ENCODE peak calls at places on chromosomes 6 and 20, in eight cellular contexts. E, V, O, U, Z, P, H and Y are unnamed samples.

GRCh38 chr6:73586416-73586974 is 65.7 kb upstream of the EEF1A1 start:
- DNase-seq in E (peak), V (no peak), O (no peak), U (no peak), Z (no peak), P (no peak), H (no peak), Y (no peak)

GRCh38 chr6:77502966-77503365 is 39.7 kb upstream of the HTR1B start:
- DNase-seq in E (no peak), V (no peak), O (no peak), U (no peak), Z (no peak), P (peak), H (no peak), Y (no peak)

GRCh38 chr6:109187399-109188114 is 92.2 kb downstream of the CEP57L1 start:
- DNase-seq in E (peak), V (peak), O (no peak), U (peak), Z (peak), P (peak), H (peak), Y (no peak)

GRCh38 chr20:17916365-17916996 is 52.1 kb downstream of the SNX5 start:
- DNase-seq in E (peak), V (no peak), O (no peak), U (no peak), Z (no peak), P (no peak), H (no peak), Y (no peak)

GRCh38 chr6:42028234-42029061 is 21.9 kb upstream of the TAF8 start:
- DNase-seq in E (no peak), V (no peak), O (peak), U (no peak), Z (no peak), P (peak), H (no peak), Y (no peak)

GRCh38 chr20:25188218-25188617 is 7.3 kb upstream of the ENTPD6 start:
- DNase-seq in E (no peak), V (peak), O (no peak), U (no peak), Z (no peak), P (no peak), H (no peak), Y (no peak)

GRCh38 chr6:118709859-118710350 is 58.5 kb upstream of the CEP85L start:
- DNase-seq in E (peak), V (peak), O (no peak), U (peak), Z (no peak), P (peak), H (no peak), Y (no peak)

GRCh38 chr20:46000571-46001145 is 8.1 kb upstream of the MMP9 start:
- DNase-seq in E (peak), V (peak), O (no peak), U (peak), Z (no peak), P (no peak), H (no peak), Y (no peak)

GRCh38 chr6:28807682-28808280 is 116.0 kb downstream of the TRIM27 start:
- DNase-seq in E (peak), V (no peak), O (no peak), U (no peak), Z (no peak), P (peak), H (no peak), Y (no peak)

GRCh38 chr6:5435449-5435848 is 174.1 kb downstream of the FARS2 start:
- DNase-seq in E (no peak), V (no peak), O (no peak), U (no peak), Z (no peak), P (no peak), H (no peak), Y (peak)

GRCh38 chr20:19903168-19903676 is 113.9 kb upstream of the NAA20 start:
- DNase-seq in E (peak), V (no peak), O (no peak), U (no peak), Z (peak), P (peak), H (no peak), Y (no peak)

GRCh38 chr6:731924-732323 is 39.0 kb upstream of the EXOC2 start:
- DNase-seq in E (no peak), V (no peak), O (no peak), U (no peak), Z (no peak), P (no peak), H (no peak), Y (no peak)

GRCh38 chr6:146026873-146027272 is 2.0 kb upstream of the GRM1 start:
- DNase-seq in E (no peak), V (no peak), O (no peak), U (no peak), Z (no peak), P (no peak), H (no peak), Y (no peak)

GRCh38 chr6:81789303-81789702 is 36.8 kb upstream of the TENT5A start:
- DNase-seq in E (no peak), V (no peak), O (no peak), U (no peak), Z (no peak), P (no peak), H (no peak), Y (no peak)

GRCh38 chr6:134735461-134735860 is 214.4 kb downstream of the ALDH8A1 start:
- DNase-seq in E (no peak), V (no peak), O (no peak), U (no peak), Z (no peak), P (peak), H (no peak), Y (no peak)

GRCh38 chr6:157762636-157763035 is 60.4 kb upstream of the SNX9 start:
- DNase-seq in E (peak), V (no peak), O (no peak), U (no peak), Z (no peak), P (no peak), H (no peak), Y (no peak)

GRCh38 chr20:5104479-5104878 is 15.3 kb downstream of the PCNA start:
- DNase-seq in E (no peak), V (no peak), O (no peak), U (no peak), Z (no peak), P (no peak), H (no peak), Y (no peak)

GRCh38 chr6:29666826-29667130 is 9.9 kb downstream of the MOG start:
- DNase-seq in E (no peak), V (no peak), O (no peak), U (no peak), Z (no peak), P (no peak), H (no peak), Y (no peak)

GRCh38 chr6:142867355-142867801 is 77.6 kb downstream of the HIVEP2 start:
- DNase-seq in E (peak), V (no peak), O (no peak), U (no peak), Z (no peak), P (no peak), H (no peak), Y (no peak)

GRCh38 chr6:83815631-83816030 is 37.5 kb upstream of the RIPPLY2 start:
- DNase-seq in E (peak), V (no peak), O (no peak), U (no peak), Z (no peak), P (peak), H (no peak), Y (no peak)

GRCh38 chr6:28768187-28768913 is 155.4 kb downstream of the TRIM27 start:
- DNase-seq in E (no peak), V (no peak), O (no peak), U (no peak), Z (no peak), P (no peak), H (no peak), Y (no peak)

GRCh38 chr6:42339991-42340401 is 111.7 kb downstream of the TRERF1 start:
- DNase-seq in E (no peak), V (no peak), O (no peak), U (no peak), Z (no peak), P (peak), H (no peak), Y (no peak)

GRCh38 chr6:154478021-154478651 is 32.3 kb downstream of the CNKSR3 start:
- DNase-seq in E (peak), V (no peak), O (peak), U (no peak), Z (peak), P (no peak), H (no peak), Y (no peak)

GRCh38 chr6:51505451-51505850 is 582.0 kb downstream of the PKHD1 start:
- DNase-seq in E (no peak), V (no peak), O (no peak), U (no peak), Z (no peak), P (peak), H (no peak), Y (no peak)

GRCh38 chr6:51513891-51514290 is 573.5 kb downstream of the PKHD1 start:
- DNase-seq in E (no peak), V (no peak), O (no peak), U (no peak), Z (no peak), P (peak), H (no peak), Y (no peak)

GRCh38 chr6:51514396-51515051 is 572.9 kb downstream of the PKHD1 start:
- DNase-seq in E (peak), V (no peak), O (no peak), U (no peak), Z (no peak), P (peak), H (no peak), Y (no peak)

GRCh38 chr6:51511081-51511480 is 576.3 kb downstream of the PKHD1 start:
- DNase-seq in E (no peak), V (no peak), O (no peak), U (no peak), Z (no peak), P (no peak), H (no peak), Y (no peak)

DNA sequence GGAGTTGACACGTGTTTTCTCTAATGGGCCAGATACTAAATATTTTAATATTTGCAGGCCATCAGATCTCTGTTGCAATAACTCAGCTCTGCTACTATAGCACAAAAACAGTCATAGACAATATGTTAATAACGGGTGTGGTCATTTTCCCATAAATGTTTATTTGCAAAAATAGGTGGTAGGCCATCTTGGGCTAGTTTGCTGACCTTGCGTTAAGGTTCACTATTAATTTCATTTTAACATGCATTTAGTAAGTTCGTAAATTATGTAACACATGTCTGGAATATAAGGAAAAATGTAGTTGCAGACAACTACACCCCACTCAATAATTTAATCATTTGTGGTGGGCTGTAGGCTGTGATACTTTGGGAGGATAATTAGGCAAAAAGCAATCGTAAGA is 577.8 kb downstream of the PKHD1 start:
- DNase-seq in E (no peak), V (no peak), O (no peak), U (no peak), Z (no peak), P (no peak), H (no peak), Y (no peak)
- H3K4me3 ChIP-seq in E (no peak), V (no peak), O (no peak), U (no peak), Z (no peak), P (no peak), H (no peak), Y (no peak)

DNA sequence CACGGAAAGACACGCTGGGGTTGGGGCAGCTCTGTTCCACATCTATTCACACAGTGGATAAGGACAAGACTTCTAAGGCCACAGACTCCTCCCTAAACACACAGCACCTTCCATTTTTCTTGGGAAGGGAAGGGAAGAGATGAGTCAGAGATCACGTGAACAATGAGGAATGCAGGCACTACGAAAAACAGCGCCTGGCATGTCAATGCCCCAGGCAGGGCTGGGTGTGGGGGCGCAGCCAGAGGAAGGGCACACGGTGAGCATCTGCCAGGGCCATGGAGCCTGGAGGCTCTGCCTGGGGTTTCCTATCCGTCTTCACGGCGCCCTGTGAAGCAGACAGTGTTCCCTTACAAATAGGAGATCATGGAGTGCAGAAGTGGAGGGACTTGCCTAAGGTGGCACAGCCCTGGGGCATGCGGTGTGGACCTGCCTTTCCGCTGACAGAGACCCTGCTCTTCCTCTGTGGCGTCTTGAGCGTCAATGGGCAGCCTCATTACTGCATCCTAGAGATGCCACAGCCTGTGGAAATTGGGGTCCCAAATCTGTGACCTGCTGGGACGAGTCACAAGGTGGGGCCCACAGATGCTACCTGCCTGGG is 15.4 kb downstream of the UNC93A start:
- DNase-seq in E (no peak), V (no peak), O (no peak), U (no peak), Z (no peak), P (no peak), H (no peak), Y (no peak)
- H3K4me3 ChIP-seq in E (no peak), V (no peak), O (no peak), U (no peak), Z (no peak), P (no peak), H (no peak), Y (no peak)

GRCh38 chr20:36334281-36335075 is 28.3 kb downstream of the DLGAP4 start:
- DNase-seq in E (no peak), V (no peak), O (no peak), U (no peak), Z (no peak), P (no peak), H (no peak), Y (no peak)
- H3K4me3 ChIP-seq in E (no peak), V (no peak), O (no peak), U (no peak), Z (no peak), P (no peak), H (no peak), Y (no peak)

DNA sequence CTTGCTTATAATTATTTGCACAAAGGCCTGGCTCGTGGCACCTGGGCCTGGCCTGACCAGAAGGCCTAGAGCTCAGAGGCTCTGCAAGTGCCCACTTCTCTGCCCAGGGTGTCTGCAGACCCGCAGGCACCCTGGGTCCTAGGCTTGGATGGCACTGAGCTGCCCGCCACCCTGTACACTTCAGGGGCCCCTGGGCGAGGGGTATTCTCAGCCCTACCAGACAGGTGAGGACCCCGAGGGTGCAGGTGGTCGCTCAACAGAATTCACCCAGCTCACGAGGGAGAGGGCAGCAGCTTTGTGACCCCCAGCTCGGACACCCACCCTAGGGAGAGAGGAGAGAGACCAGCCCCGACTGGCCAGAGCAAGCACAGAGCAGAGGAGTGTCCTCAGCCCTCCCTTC is 83.9 kb downstream of the RIPOR3 start:
- DNase-seq in E (no peak), V (no peak), O (no peak), U (no peak), Z (no peak), P (no peak), H (no peak), Y (no peak)
- H3K4me3 ChIP-seq in E (no peak), V (no peak), O (no peak), U (no peak), Z (no peak), P (no peak), H (no peak), Y (no peak)

GRCh38 chr20:60057866-60058807 is 99.9 kb downstream of the CDH26 start:
- DNase-seq in E (peak), V (peak), O (peak), U (peak), Z (peak), P (peak), H (no peak), Y (no peak)

GRCh38 chr20:60058869-60059268 is 100.6 kb downstream of the CDH26 start:
- DNase-seq in E (no peak), V (no peak), O (no peak), U (no peak), Z (no peak), P (no peak), H (no peak), Y (no peak)

GRCh38 chr20:60056345-60057122 is 98.3 kb downstream of the CDH26 start:
- DNase-seq in E (no peak), V (no peak), O (no peak), U (no peak), Z (no peak), P (no peak), H (no peak), Y (no peak)

GRCh38 chr20:60055740-60056139 is 97.5 kb downstream of the CDH26 start:
- DNase-seq in E (no peak), V (no peak), O (peak), U (peak), Z (peak), P (peak), H (no peak), Y (no peak)

GRCh38 chr20:60057123-60057865 is 99.1 kb downstream of the CDH26 start:
- DNase-seq in E (peak), V (peak), O (peak), U (peak), Z (peak), P (peak), H (peak), Y (no peak)
- H3K4me3 ChIP-seq in E (no peak), V (no peak), O (no peak), U (peak), Z (no peak), P (no peak), H (no peak), Y (no peak)

GRCh38 chr20:49283703-49284625 is 6.1 kb upstream of the ZNFX1 start:
- DNase-seq in E (no peak), V (no peak), O (no peak), U (no peak), Z (no peak), P (no peak), H (no peak), Y (no peak)

GRCh38 chr20:49285233-49285668 is 7.4 kb upstream of the ZNFX1 start:
- DNase-seq in E (no peak), V (no peak), O (no peak), U (no peak), Z (no peak), P (no peak), H (no peak), Y (no peak)

GRCh38 chr20:49283176-49283702 is 5.4 kb upstream of the ZNFX1 start:
- DNase-seq in E (no peak), V (no peak), O (no peak), U (no peak), Z (no peak), P (no peak), H (no peak), Y (no peak)

GRCh38 chr20:49285813-49286494 is 8.1 kb upstream of the ZNFX1 start:
- DNase-seq in E (no peak), V (no peak), O (no peak), U (no peak), Z (no peak), P (no peak), H (no peak), Y (no peak)

DNA sequence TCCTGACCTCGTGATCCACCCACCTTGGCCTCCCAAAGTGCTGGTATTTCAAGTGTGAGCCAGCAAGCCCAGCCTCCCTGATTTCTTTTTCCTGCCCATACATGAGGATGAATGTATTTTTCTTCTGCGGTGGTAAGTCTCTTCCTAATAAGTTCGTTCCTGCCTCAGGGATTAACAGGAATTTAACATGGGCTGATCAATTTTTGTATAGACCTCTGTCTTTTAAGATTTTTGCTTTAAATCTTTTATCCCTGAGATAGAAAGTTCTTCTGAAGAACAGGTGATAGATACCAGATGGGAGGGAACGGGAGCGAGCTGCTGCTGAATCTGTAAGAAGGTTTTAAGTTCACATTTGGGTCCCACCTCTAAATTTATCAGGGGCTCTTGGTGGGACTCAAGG is 7.0 kb upstream of the ZNFX1 start:
- DNase-seq in E (no peak), V (no peak), O (no peak), U (no peak), Z (no peak), P (no peak), H (no peak), Y (no peak)
- H3K4me3 ChIP-seq in E (peak), V (no peak), O (no peak), U (no peak), Z (no peak), P (no peak), H (no peak), Y (no peak)

DNA sequence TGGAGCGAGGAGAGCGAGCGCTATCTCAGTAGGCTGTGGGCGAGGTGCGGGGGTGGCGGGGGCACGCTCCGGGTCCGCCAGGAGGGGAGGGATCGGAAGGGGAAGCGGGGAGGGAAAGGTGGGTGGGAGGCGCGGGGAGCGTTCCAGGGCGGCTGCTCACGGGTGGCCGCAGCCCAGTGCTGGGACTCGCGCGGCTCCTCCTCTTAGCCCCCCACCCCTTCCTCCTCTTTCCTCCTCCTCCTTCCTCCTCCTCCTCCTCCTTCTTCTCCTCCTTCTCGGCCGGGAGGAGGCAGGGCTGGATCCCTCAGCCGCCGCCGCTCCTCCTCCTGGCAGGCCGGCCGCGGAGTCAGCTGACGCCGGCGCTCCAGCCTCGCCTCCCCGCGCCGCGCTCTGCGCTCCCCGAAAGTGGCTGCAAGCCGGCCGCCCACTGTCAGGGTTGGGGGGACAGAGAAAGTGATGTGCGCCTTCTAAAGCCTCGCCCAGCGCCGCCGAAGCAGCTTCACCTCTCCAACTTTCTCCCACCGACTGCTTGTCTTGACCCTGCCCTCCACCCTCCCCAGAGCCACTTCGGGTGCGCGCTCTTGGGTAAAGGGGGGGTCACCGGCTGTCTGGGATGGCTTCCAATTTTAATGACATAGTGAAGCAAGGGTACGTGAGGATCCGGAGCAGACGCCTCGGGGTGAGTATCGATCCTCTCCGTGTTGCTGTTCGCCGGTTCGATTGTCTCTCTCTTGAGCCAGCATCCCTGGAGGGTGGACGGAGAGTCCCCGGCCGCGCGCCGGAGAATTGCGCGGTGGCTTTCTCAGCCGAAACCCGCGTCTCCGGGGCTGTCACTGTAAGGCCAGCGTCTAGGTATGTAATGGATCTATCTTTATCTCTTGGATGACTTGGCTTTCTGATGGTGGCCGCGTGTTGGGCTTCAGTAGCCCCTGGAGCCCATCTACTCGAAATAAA is at the start of gene DOK5:
- DNase-seq in E (peak), V (peak), O (peak), U (no peak), Z (peak), P (no peak), H (no peak), Y (no peak)
- H3K4me3 ChIP-seq in E (peak), V (peak), O (peak), U (no peak), Z (peak), P (peak), H (peak), Y (peak)

GRCh38 chr20:9202440-9203080 is 133.7 kb downstream of the PLCB4 start:
- DNase-seq in E (no peak), V (no peak), O (no peak), U (no peak), Z (no peak), P (no peak), H (no peak), Y (no peak)
- H3K4me3 ChIP-seq in E (no peak), V (no peak), O (no peak), U (no peak), Z (no peak), P (no peak), H (no peak), Y (no peak)

GRCh38 chr20:62040381-62040922 is 25.2 kb downstream of the TAF4 start:
- DNase-seq in E (no peak), V (no peak), O (no peak), U (no peak), Z (no peak), P (no peak), H (no peak), Y (no peak)
- H3K4me3 ChIP-seq in E (no peak), V (no peak), O (no peak), U (no peak), Z (no peak), P (no peak), H (no peak), Y (no peak)